ENCODE peak calls at places on chromosome 13, in seven cellular contexts. L is HCT116, Z is SK-N-SH, O is HepG2, V is K562, P is GM12878, I is H1. M is an unnamed sample.

GRCh38 chr13:98174995-98175394 is 2.1 kb downstream of the RNF113B start:
- DNase-seq in L (no peak), Z (no peak), O (no peak), V (no peak), P (no peak), I (no peak), M (peak; percentile 15)

GRCh38 chr13:75180805-75181455 is 301.0 kb downstream of the TBC1D4 start:
- DNase-seq in L (no peak), Z (no peak), O (no peak), V (no peak), P (no peak), I (no peak), M (no peak)

GRCh38 chr13:84445776-84446175 is 563.5 kb upstream of the SLITRK1 start:
- DNase-seq in L (no peak), Z (no peak), O (no peak), V (no peak), P (no peak), I (no peak), M (no peak)

GRCh38 chr13:52646967-52647366 is 4.7 kb downstream of the HNRNPA1L2 start:
- DNase-seq in L (no peak), Z (no peak), O (no peak), V (no peak), P (no peak), I (no peak), M (no peak)

GRCh38 chr13:40517486-40518311 is 148.7 kb downstream of the FOXO1 start:
- DNase-seq in L (no peak), Z (no peak), O (no peak), V (no peak), P (peak; percentile 82), I (no peak), M (no peak)

GRCh38 chr13:65472336-65472735 is 1757.8 kb downstream of the PCDH9 start:
- DNase-seq in L (no peak), Z (no peak), O (no peak), V (no peak), P (no peak), I (no peak), M (no peak)

GRCh38 chr13:40388617-40389016 is 277.8 kb downstream of the FOXO1 start:
- DNase-seq in L (no peak), Z (no peak), O (no peak), V (no peak), P (peak; percentile 70), I (no peak), M (no peak)

GRCh38 chr13:26599885-26600284 is 42.4 kb downstream of the WASF3 start:
- DNase-seq in L (no peak), Z (no peak), O (no peak), V (no peak), P (no peak), I (no peak), M (no peak)

GRCh38 chr13:59665736-59666135 is 498.0 kb downstream of the DIAPH3 start:
- DNase-seq in L (no peak), Z (no peak), O (no peak), V (no peak), P (no peak), I (no peak), M (no peak)

GRCh38 chr13:98942485-98942884 is 35.4 kb downstream of the DOCK9 start:
- DNase-seq in L (no peak), Z (no peak), O (no peak), V (no peak), P (no peak), I (no peak), M (no peak)

GRCh38 chr13:112576191-112576590 is 11.8 kb downstream of the TUBGCP3 start:
- DNase-seq in L (no peak), Z (no peak), O (no peak), V (no peak), P (no peak), I (no peak), M (no peak)

GRCh38 chr13:79459906-79460305 is 21.0 kb upstream of the NDFIP2 start:
- DNase-seq in L (no peak), Z (no peak), O (no peak), V (no peak), P (no peak), I (no peak), M (no peak)

DNA sequence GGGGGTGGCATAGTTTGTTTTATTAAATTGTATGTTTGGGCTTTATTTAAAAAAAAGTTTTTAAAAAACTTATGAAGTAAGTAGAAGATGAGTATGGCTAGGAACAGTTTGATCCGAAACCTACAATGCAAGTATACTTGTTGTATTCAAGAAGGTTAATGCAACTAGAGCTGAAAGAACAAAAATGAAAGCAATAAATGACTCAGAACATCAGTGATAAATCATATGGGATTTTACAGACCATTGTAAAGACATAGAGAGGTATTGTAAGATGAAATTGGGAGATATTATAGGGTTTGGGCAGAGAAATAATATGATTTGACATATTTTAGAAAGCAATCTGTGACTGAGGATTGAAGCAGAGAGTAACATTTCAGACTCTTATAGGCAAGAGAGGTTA is 1135.3 kb downstream of the SLITRK5 start:
- DNase-seq in L (no peak), Z (no peak), O (no peak), V (no peak), P (no peak), I (no peak), M (no peak)
- TF ChIP-seq JUND in L (no peak), Z (no peak), O (no peak), V (no peak), P (no peak), I (no peak), M (no peak)

GRCh38 chr13:24097667-24098066 is 62.9 kb upstream of the SPATA13 start:
- DNase-seq in L (no peak), Z (no peak), O (no peak), V (no peak), P (no peak), I (no peak), M (no peak)
- TF ChIP-seq JUND in L (no peak), Z (no peak), O (no peak), V (no peak), P (no peak), I (no peak), M (no peak)

DNA sequence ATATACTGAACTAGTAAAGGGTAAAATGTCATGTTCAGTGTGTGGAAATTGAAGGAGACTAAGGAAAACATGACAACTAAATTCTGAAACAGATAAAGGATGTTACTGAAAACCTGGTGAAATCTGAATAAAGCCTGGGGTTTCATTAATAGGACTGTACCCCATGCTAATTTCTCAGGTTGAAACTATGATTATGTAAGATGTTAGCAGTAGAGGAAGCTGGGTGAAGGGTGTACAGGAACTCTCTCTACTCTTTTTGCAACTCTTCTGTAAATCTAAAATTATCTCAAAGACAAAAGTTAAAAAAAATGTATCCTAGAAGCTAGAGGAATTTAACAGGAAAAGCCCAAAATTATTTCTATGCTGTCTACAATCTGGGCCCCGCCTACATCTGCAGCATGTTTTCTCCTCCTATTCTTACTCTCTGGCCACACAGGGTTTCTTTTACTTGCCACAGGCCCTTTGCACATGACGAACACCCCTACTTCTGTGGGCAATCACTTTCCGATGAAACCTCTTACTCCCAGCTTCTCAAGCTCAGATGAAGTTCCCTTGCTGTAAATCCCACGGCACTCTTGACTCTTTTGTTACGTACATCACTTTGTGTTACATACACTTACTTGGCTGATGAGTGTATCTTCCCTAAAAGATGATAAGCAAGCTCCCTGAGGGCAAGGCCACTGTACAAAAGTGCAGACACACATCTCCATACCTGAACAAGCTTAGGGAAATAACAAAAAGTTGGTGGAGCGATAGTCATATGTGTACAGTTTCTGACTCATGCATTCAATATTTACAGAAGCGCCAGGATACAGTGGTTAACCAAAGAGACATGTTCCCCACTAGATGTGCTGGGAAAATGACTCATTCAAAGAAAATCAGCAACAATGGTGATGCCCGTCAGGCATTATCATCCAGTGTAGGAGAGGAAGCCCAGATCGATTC is 32.6 kb downstream of the RUBCNL start:
- DNase-seq in L (peak; percentile 48), Z (no peak), O (peak; percentile 68), V (peak; percentile 8), P (peak; percentile 53), I (no peak), M (no peak)
- TF ChIP-seq JUND in L (peak; percentile 76), Z (peak; percentile 96), O (peak; percentile 63), V (peak; percentile 52), P (no peak), I (no peak), M (no peak)

GRCh38 chr13:106063591-106064308 is 471.7 kb downstream of the EFNB2 start:
- DNase-seq in L (no peak), Z (no peak), O (no peak), V (no peak), P (no peak), I (no peak), M (no peak)
- TF ChIP-seq JUND in L (no peak), Z (peak; percentile 41), O (no peak), V (no peak), P (no peak), I (no peak), M (no peak)

DNA sequence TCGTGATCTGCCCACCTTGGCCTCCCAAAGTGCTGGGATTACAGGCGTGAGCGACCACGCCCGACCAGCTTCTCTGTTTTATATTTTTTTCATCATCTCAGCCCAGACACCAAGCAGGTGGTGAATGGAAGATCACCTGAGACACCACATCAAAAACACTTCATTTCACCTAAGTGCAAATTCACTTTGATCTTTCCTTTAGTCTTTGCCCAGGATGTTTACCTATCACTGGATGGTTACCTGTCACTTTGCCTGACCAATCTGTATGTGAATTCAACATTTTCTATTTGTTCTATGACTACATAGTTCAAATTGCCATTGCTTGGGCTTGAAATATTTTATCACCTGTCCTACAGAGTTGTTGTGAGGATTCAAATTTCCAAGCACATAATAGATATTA is 65.7 kb downstream of the PAN3 start:
- DNase-seq in L (no peak), Z (no peak), O (peak; percentile 32), V (no peak), P (no peak), I (no peak), M (no peak)
- TF ChIP-seq JUND in L (no peak), Z (no peak), O (no peak), V (no peak), P (no peak), I (no peak), M (no peak)

GRCh38 chr13:33742321-33742720 is 75.6 kb upstream of the RFC3 start:
- DNase-seq in L (no peak), Z (no peak), O (no peak), V (no peak), P (no peak), I (no peak), M (no peak)

GRCh38 chr13:33744589-33745369 is 73.2 kb upstream of the RFC3 start:
- DNase-seq in L (no peak), Z (no peak), O (no peak), V (no peak), P (no peak), I (no peak), M (no peak)

GRCh38 chr13:33745370-33746324 is 72.3 kb upstream of the RFC3 start:
- DNase-seq in L (no peak), Z (no peak), O (no peak), V (no peak), P (no peak), I (no peak), M (peak; percentile 65)

GRCh38 chr13:33746867-33747266 is 71.1 kb upstream of the RFC3 start:
- DNase-seq in L (no peak), Z (no peak), O (no peak), V (no peak), P (no peak), I (no peak), M (no peak)

GRCh38 chr13:33743438-33744368 is 74.2 kb upstream of the RFC3 start:
- DNase-seq in L (no peak), Z (no peak), O (peak; percentile 10), V (no peak), P (peak; percentile 80), I (no peak), M (peak; percentile 86)
- TF ChIP-seq JUND in L (no peak), Z (no peak), O (no peak), V (no peak), P (no peak), I (no peak), M (no peak)

GRCh38 chr13:76397413-76397812 is 488.8 kb downstream of the KCTD12 start:
- DNase-seq in L (no peak), Z (no peak), O (no peak), V (no peak), P (no peak), I (no peak), M (no peak)

GRCh38 chr13:76398426-76398825 is 487.8 kb downstream of the KCTD12 start:
- DNase-seq in L (no peak), Z (no peak), O (no peak), V (no peak), P (no peak), I (no peak), M (no peak)
- TF ChIP-seq JUND in L (no peak), Z (no peak), O (no peak), V (no peak), P (no peak), I (no peak), M (no peak)